ENCODE peak calls at places on chromosome 1, in six cellular contexts. N is GM10248; U is mucosa of descending colon; R is naive B cell; L is iris pigment epithelial cell; M is activated CD8-positive, alpha-beta memory T cell treated with anti-CD3 and anti-CD28 coated beads for 1 hour. F is an unnamed sample.

GRCh38 chr1:178362784-178363183 is 134.0 kb downstream of the CLEC20A start:
- DNase-seq in N (no peak), U (no peak), R (no peak), L (peak; percentile 81), M (no peak), F (peak; percentile 92)

GRCh38 chr1:64744492-64745180 is at the start of gene RAVER2:
- DNase-seq in N (peak; percentile 54), U (peak; percentile 83), R (peak; percentile 50), L (peak; percentile 63), M (peak; percentile 14), F (peak; percentile 62)

GRCh38 chr1:180981596-180982387 is 40.9 kb downstream of the STX6 start:
- DNase-seq in N (peak; percentile 76), U (peak; percentile 11), R (peak; percentile 25), L (peak; percentile 27), M (peak; percentile 19), F (no peak)

GRCh38 chr1:159076753-159077656 is at the start of gene AIM2:
- DNase-seq in N (peak; percentile 61), U (peak; percentile 65), R (peak; percentile 38), L (no peak), M (peak; percentile 70), F (no peak)

GRCh38 chr1:187067160-187067559 is 238.4 kb downstream of the PLA2G4A start:
- DNase-seq in N (no peak), U (no peak), R (no peak), L (no peak), M (no peak), F (no peak)

GRCh38 chr1:119285482-119285881 is 83.1 kb upstream of the HAO2 start:
- DNase-seq in N (no peak), U (peak; percentile 7), R (no peak), L (peak; percentile 93), M (no peak), F (peak; percentile 86)

GRCh38 chr1:173429517-173430477 is 47.3 kb upstream of the PRDX6 start:
- DNase-seq in N (no peak), U (peak; percentile 86), R (peak; percentile 66), L (peak; percentile 97), M (peak; percentile 30), F (peak; percentile 94)

GRCh38 chr1:234216116-234216703 is 157.0 kb upstream of the COA6 start:
- DNase-seq in N (peak; percentile 48), U (no peak), R (no peak), L (no peak), M (no peak), F (no peak)

GRCh38 chr1:55213885-55214213 is 1.3 kb downstream of the USP24 start:
- DNase-seq in N (no peak), U (no peak), R (no peak), L (no peak), M (no peak), F (no peak)

GRCh38 chr1:46767649-46768282 is 31.1 kb upstream of the CYP4B1 start:
- DNase-seq in N (no peak), U (no peak), R (no peak), L (no peak), M (no peak), F (no peak)

GRCh38 chr1:53754484-53755312 is 15.7 kb upstream of the GLIS1 start:
- DNase-seq in N (peak; percentile 58), U (peak; percentile 71), R (no peak), L (peak; percentile 71), M (no peak), F (peak; percentile 71)

GRCh38 chr1:179251675-179252074 is 22.2 kb upstream of the ABL2 start:
- DNase-seq in N (no peak), U (peak; percentile 36), R (no peak), L (peak; percentile 59), M (no peak), F (peak; percentile 61)

GRCh38 chr1:75632350-75632949 is 21.5 kb upstream of the SLC44A5 start:
- DNase-seq in N (peak; percentile 15), U (peak; percentile 24), R (no peak), L (peak; percentile 39), M (no peak), F (peak; percentile 15)

GRCh38 chr1:180188103-180188506 is 33.4 kb downstream of the QSOX1 start:
- DNase-seq in N (peak; percentile 54), U (peak; percentile 70), R (no peak), L (peak; percentile 56), M (no peak), F (peak; percentile 45)

F was measured in HCEC 1CT.